ENCODE peak calls at places on chromosomes 16 and 17, in nine cellular contexts. X, Q, O, V, S, A, D, Y and T are unnamed samples.

GRCh38 chr16:16175296-16175695 is 48.0 kb downstream of the ABCC6 start:
- DNase-seq in O (no peak), S (no peak), A (no peak), Q (peak; percentile 49), X (no peak), Y (no peak), D (no peak), V (no peak), T (no peak)

GRCh38 chr16:85663891-85664321 is 24.8 kb downstream of the GINS2 start:
- DNase-seq in Y (no peak), V (no peak), X (no peak), D (no peak), Q (no peak), S (no peak), A (no peak), O (no peak), T (no peak)

GRCh38 chr16:49487746-49488145 is 114.1 kb downstream of the C16orf78 start:
- DNase-seq in S (peak; percentile 31), O (no peak), X (no peak), V (no peak), Y (no peak), D (no peak), Q (peak; percentile 0), A (no peak), T (peak; percentile 23)

GRCh38 chr16:24273511-24273910 is 17.4 kb downstream of the CACNG3 start:
- DNase-seq in V (no peak), D (no peak), Y (no peak), X (no peak), O (peak; percentile 45), S (no peak), A (no peak), Q (no peak), T (no peak)

GRCh38 chr17:51548125-51548524 is 287.8 kb downstream of the UTP18 start:
- DNase-seq in O (no peak), Q (no peak), D (no peak), A (no peak), X (no peak), V (no peak), S (no peak), Y (no peak), T (no peak)

GRCh38 chr17:77002103-77003045 is 134.2 kb downstream of the MGAT5B start:
- DNase-seq in Q (no peak), O (peak; percentile 87), V (no peak), A (peak; percentile 10), X (no peak), S (no peak), D (peak; percentile 11), Y (no peak), T (no peak)

GRCh38 chr16:58853830-58854229 is 119.7 kb upstream of the GOT2 start:
- DNase-seq in S (no peak), A (no peak), O (no peak), Y (no peak), Q (no peak), D (no peak), V (no peak), X (no peak), T (no peak)

GRCh38 chr16:25827709-25828108 is 135.9 kb downstream of the HS3ST4 start:
- DNase-seq in Q (no peak), D (no peak), O (no peak), Y (no peak), A (no peak), S (no peak), V (no peak), X (no peak), T (no peak)

DNA sequence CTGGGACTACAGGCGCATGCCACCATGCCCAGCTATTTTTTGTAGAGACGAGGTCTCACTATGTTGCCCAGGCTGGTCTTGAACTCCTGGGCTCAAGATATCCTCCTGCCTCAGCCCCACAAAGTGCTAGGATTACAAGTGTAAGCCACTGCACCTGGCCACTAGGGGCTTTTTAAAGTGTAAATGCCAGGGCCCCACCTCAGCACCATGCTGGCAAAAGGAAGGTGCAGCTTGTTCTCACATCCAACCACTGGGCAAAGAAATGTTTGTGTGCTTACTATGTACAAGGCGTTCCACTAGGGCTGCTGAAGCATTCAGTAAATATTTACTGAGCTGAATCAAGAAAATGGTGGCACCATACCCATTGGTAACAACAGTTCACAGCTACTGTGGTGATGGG is 22.6 kb downstream of the COG1 start:
- DNase-seq in D (no peak), Y (no peak), O (no peak), X (no peak), V (no peak), S (no peak), Q (no peak), A (no peak), T (no peak)
- TF ChIP-seq CTCF in D (no peak), Y (no peak), O (no peak), X (peak; percentile 9), V (no peak), S (no peak), Q (no peak), A (no peak), T (no peak)

GRCh38 chr17:27895110-27895895 is 2.1 kb upstream of the LYRM9 start:
- DNase-seq in Q (no peak), O (no peak), X (no peak), S (no peak), D (no peak), A (no peak), Y (no peak), V (no peak), T (no peak)

GRCh38 chr17:27892542-27892865 is 661 bp downstream of the LYRM9 start:
- DNase-seq in V (no peak), O (no peak), X (no peak), S (no peak), Q (no peak), A (no peak), D (no peak), Y (no peak), T (no peak)

GRCh38 chr17:27893834-27894503 is 804 bp upstream of the LYRM9 start:
- DNase-seq in X (no peak), S (peak; percentile 59), D (no peak), Q (no peak), V (no peak), Y (no peak), O (no peak), A (no peak), T (no peak)

GRCh38 chr17:27891841-27892240 is 1.3 kb downstream of the LYRM9 start:
- DNase-seq in Y (no peak), X (no peak), Q (no peak), V (no peak), A (no peak), O (no peak), S (peak; percentile 61), D (no peak), T (no peak)

DNA sequence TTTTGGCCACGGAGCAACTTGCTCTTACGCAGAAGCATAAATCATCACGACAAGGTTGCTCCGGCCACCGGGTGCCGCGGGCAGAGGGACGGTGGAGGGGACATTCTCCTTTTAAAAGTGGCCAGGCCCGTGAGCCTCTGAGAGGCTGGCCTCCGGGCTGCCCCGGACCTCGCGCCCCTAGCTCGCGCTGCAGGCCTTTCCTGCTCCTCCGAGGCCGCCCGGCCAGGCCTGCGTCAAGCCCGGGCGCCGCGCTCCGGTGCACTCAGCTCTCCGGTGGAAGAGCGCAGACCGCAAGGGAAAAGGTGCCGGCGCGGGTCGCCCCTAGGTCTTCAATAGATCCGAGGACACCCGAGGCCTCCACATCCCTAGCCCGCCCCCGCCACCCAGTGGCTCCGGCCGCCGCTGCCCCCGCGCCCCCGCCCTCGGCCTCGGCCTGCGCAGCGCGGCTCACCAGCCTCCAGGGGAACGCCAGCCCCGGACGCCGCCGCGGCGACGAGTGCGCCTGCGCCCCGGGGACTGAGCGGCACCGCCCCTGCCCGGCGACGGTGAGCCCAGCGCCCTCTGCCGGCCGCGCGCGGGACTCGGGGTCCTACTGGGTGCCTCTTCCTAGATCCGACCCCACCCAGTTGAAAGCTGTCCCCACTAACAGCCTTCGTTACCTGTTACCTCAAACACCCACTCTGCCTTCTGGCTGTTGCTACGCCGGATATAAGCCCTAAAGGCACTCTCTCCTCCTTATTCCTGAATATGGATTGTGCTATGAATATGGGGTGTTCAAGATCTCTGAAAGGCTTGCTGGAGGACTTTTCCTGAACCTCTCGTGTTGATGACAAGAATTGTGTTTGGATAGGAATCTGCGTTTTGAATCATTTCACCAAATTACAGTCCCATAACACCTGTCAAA is at the start of gene LYRM9:
- DNase-seq in D (peak; percentile 32), S (peak; percentile 97), A (peak; percentile 85), X (peak; percentile 96), Q (peak; percentile 97), V (peak; percentile 92), O (peak; percentile 87), Y (peak; percentile 88), T (peak; percentile 86)
- TF ChIP-seq CTCF in D (peak; percentile 76), S (no peak), A (peak; percentile 75), X (peak; percentile 95), Q (peak; percentile 94), V (peak; percentile 82), O (peak; percentile 97), Y (no peak), T (peak; percentile 99)

GRCh38 chr16:84484579-84485254 is 19.7 kb downstream of the MEAK7 start:
- DNase-seq in A (peak; percentile 68), X (no peak), D (no peak), Y (no peak), S (peak; percentile 83), O (no peak), Q (peak; percentile 76), V (no peak), T (no peak)
- TF ChIP-seq CTCF in A (peak; percentile 78), X (peak; percentile 46), D (peak; percentile 73), Y (no peak), S (no peak), O (no peak), Q (peak; percentile 76), V (peak; percentile 28), T (peak; percentile 33)

GRCh38 chr16:4477966-4478365 is 1.8 kb downstream of the HMOX2 start:
- DNase-seq in V (no peak), Q (no peak), O (peak; percentile 74), Y (no peak), X (no peak), S (no peak), A (peak; percentile 44), D (no peak), T (peak; percentile 53)
- TF ChIP-seq CTCF in V (no peak), Q (no peak), O (no peak), Y (no peak), X (no peak), S (no peak), A (peak; percentile 30), D (peak; percentile 17), T (peak; percentile 31)

GRCh38 chr17:78088529-78088928 is 40.0 kb downstream of the TMC6 start:
- DNase-seq in A (no peak), Q (no peak), V (no peak), O (no peak), Y (no peak), X (no peak), D (no peak), S (no peak), T (no peak)
- TF ChIP-seq CTCF in A (no peak), Q (no peak), V (no peak), O (no peak), Y (no peak), X (no peak), D (no peak), S (no peak), T (no peak)

GRCh38 chr16:31298958-31299357 is 39.2 kb downstream of the ITGAM start:
- DNase-seq in V (no peak), O (no peak), Y (no peak), Q (no peak), D (no peak), A (peak; percentile 5), S (no peak), X (no peak), T (no peak)
- TF ChIP-seq CTCF in V (peak; percentile 11), O (peak; percentile 24), Y (no peak), Q (no peak), D (peak; percentile 11), A (peak; percentile 25), S (no peak), X (peak; percentile 33), T (no peak)

GRCh38 chr17:32319548-32319905 is 22.4 kb downstream of the C17orf75 start:
- DNase-seq in O (peak; percentile 76), D (peak; percentile 30), S (peak; percentile 91), Q (peak; percentile 83), A (no peak), X (peak; percentile 85), V (peak; percentile 70), Y (peak; percentile 82), T (peak; percentile 82)
- TF ChIP-seq CTCF in O (peak; percentile 91), D (peak; percentile 97), S (no peak), Q (peak; percentile 95), A (peak; percentile 98), X (peak; percentile 97), V (peak; percentile 90), Y (no peak), T (peak; percentile 99)